ENCODE peak calls at places on chromosome 5, in six cellular contexts. T, N, S, F, U and M are unnamed samples.
A peak's percentile ranks its signal among the peaks of the same experiment; 100 is the strongest.

GRCh38 chr5:175576591-175576990 is 81.3 kb upstream of the HRH2 start:
- DNase-seq in F (no peak), S (no peak), U (no peak), N (no peak), T (no peak), M (no peak)

GRCh38 chr5:128252196-128252595 is 168.6 kb downstream of the SLC12A2 start:
- DNase-seq in N (no peak), U (no peak), T (no peak), F (no peak), S (no peak), M (no peak)

GRCh38 chr5:118578093-118578492 is 410.3 kb downstream of the DTWD2 start:
- DNase-seq in S (no peak), F (no peak), T (no peak), N (no peak), U (no peak), M (no peak)

GRCh38 chr5:92467695-92468094 is 1084.6 kb upstream of the ARRDC3 start:
- DNase-seq in N (no peak), T (no peak), U (no peak), S (no peak), F (no peak), M (no peak)

GRCh38 chr5:146410272-146410671 is 36.9 kb upstream of the TCERG1 start:
- DNase-seq in F (no peak), S (no peak), N (no peak), T (no peak), U (no peak), M (no peak)

GRCh38 chr5:140321796-140322195 is 18.9 kb upstream of the PFDN1 start:
- DNase-seq in N (peak; percentile 86), F (no peak), T (no peak), U (peak; percentile 76), S (no peak), M (no peak)

GRCh38 chr5:171438753-171439152 is 19.3 kb downstream of the FGF18 start:
- DNase-seq in S (no peak), N (no peak), F (no peak), U (no peak), T (no peak), M (no peak)

GRCh38 chr5:79030663-79031480 is 38.6 kb downstream of the DMGDH start:
- DNase-seq in F (no peak), U (no peak), S (no peak), N (no peak), T (no peak), M (no peak)

GRCh38 chr5:36569456-36569855 is 37.0 kb upstream of the SLC1A3 start:
- DNase-seq in N (no peak), U (no peak), F (no peak), T (no peak), S (no peak), M (peak; percentile 54)

GRCh38 chr5:8033261-8033660 is 164.3 kb downstream of the MTRR start:
- DNase-seq in N (no peak), T (no peak), S (no peak), F (no peak), U (no peak), M (no peak)

GRCh38 chr5:110840347-110840960 is 101.6 kb downstream of the SLC25A46 start:
- DNase-seq in U (no peak), S (no peak), T (no peak), F (no peak), N (no peak), M (no peak)

GRCh38 chr5:110844251-110844650 is 105.4 kb downstream of the SLC25A46 start:
- DNase-seq in N (no peak), S (no peak), F (no peak), T (no peak), U (no peak), M (no peak)

GRCh38 chr5:110842948-110843347 is 104.1 kb downstream of the SLC25A46 start:
- DNase-seq in N (no peak), S (no peak), F (no peak), T (no peak), U (no peak), M (no peak)

GRCh38 chr5:110839004-110839403 is 100.2 kb downstream of the SLC25A46 start:
- DNase-seq in T (no peak), F (no peak), S (no peak), U (no peak), N (no peak), M (no peak)

GRCh38 chr5:110841137-110841536 is 102.3 kb downstream of the SLC25A46 start:
- DNase-seq in F (no peak), T (no peak), U (no peak), S (no peak), N (no peak), M (no peak)
- H3K4me1 ChIP-seq in F (no peaks in the 10 kb centered on the region), T (no peaks in the 10 kb centered on the region), U (no peaks in the 10 kb centered on the region), S (no peaks in the 10 kb centered on the region), N (no peaks in the 10 kb centered on the region), M (no peaks in the 10 kb centered on the region)

GRCh38 chr5:159057426-159057825 is 42.3 kb downstream of the EBF1 start:
- DNase-seq in T (no peak), F (no peak), U (no peak), N (no peak), S (no peak), M (no peak)

GRCh38 chr5:159058928-159059636 is 40.6 kb downstream of the EBF1 start:
- DNase-seq in U (no peak), N (no peak), S (no peak), F (no peak), T (no peak), M (no peak)

GRCh38 chr5:159053216-159053615 is 46.5 kb downstream of the EBF1 start:
- DNase-seq in T (no peak), S (no peak), U (no peak), F (no peak), N (no peak), M (no peak)

GRCh38 chr5:159053708-159054107 is 46.0 kb downstream of the EBF1 start:
- DNase-seq in F (no peak), S (no peak), N (no peak), U (no peak), T (no peak), M (no peak)

GRCh38 chr5:159056201-159056600 is 43.5 kb downstream of the EBF1 start:
- DNase-seq in F (no peak), N (no peak), S (no peak), U (no peak), T (no peak), M (no peak)
- H3K4me1 ChIP-seq in F (no peaks in the 10 kb centered on the region), N (peaks cover 36% of the 10 kb centered on the region), S (no peaks in the 10 kb centered on the region), U (peaks cover 35% of the 10 kb centered on the region), T (no peaks in the 10 kb centered on the region), M (peaks cover 8% of the 10 kb centered on the region)

GRCh38 chr5:113264061-113264460 is 170.7 kb downstream of the TSSK1B start:
- DNase-seq in F (no peak), S (no peak), N (no peak), T (no peak), U (no peak), M (no peak)
- H3K4me1 ChIP-seq in F (no peaks in the 10 kb centered on the region), S (no peaks in the 10 kb centered on the region), N (no peaks in the 10 kb centered on the region), T (no peaks in the 10 kb centered on the region), U (peaks cover 30% of the 10 kb centered on the region), M (peaks cover 18% of the 10 kb centered on the region)

DNA sequence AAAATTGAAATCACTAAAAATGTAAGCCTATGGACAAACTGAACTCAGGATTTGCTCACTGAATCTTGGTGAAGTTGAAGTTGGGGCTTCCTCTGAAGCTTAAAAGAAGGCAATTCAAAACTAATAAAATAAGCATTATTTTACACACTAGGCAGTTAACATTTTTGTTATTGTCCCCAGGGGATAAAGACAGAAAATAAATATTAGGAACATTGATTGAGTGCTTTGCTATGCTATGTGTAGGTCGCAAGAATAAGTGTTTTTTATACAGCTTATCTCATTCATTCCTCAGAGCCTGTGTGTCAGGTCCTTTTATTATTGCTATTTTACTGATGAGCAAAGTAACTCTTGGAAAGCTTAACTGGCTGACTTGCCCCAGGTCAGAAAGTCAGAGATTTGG is 82.2 kb downstream of the ZNF608 start:
- DNase-seq in U (no peak), N (no peak), F (no peak), T (no peak), S (no peak), M (no peak)
- H3K4me1 ChIP-seq in U (peaks cover 92% of the 10 kb centered on the region), N (peaks cover 4% of the 10 kb centered on the region), F (peaks cover 2% of the 10 kb centered on the region), T (peaks cover 40% of the 10 kb centered on the region), S (no peaks in the 10 kb centered on the region), M (peaks cover 10% of the 10 kb centered on the region)

DNA sequence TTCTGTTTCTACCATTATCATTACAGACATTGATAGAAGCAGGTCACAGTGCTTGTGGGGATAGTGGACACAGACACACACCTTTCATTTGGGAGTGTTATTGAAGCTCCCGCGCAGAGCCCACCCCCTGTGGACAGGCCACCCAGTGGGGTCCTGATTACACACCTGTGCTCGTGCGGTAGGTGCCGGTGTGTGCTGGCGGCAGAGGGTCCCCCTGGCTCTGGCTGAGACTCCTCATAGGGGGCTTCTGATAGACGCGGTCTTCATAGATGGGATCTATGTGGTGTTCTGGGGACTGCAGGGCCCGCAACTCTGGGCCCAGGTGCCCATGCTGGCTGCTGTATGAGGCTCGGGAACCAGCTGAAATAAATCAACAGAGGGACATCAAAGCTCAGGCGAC is 539.7 kb downstream of the CTNND2 start:
- DNase-seq in U (no peak), S (no peak), N (no peak), F (no peak), T (no peak), M (no peak)
- H3K4me1 ChIP-seq in U (no peaks in the 10 kb centered on the region), S (no peaks in the 10 kb centered on the region), N (no peaks in the 10 kb centered on the region), F (no peaks in the 10 kb centered on the region), T (no peaks in the 10 kb centered on the region), M (peaks cover 2% of the 10 kb centered on the region)

GRCh38 chr5:72252008-72252407 is 68.0 kb downstream of the MRPS27 start:
- DNase-seq in U (no peak), S (no peak), N (no peak), F (no peak), T (no peak), M (no peak)
- H3K4me1 ChIP-seq in U (peaks cover 52% of the 10 kb centered on the region), S (no peaks in the 10 kb centered on the region), N (no peaks in the 10 kb centered on the region), F (no peaks in the 10 kb centered on the region), T (peaks cover 70% of the 10 kb centered on the region), M (peaks cover 3% of the 10 kb centered on the region)

DNA sequence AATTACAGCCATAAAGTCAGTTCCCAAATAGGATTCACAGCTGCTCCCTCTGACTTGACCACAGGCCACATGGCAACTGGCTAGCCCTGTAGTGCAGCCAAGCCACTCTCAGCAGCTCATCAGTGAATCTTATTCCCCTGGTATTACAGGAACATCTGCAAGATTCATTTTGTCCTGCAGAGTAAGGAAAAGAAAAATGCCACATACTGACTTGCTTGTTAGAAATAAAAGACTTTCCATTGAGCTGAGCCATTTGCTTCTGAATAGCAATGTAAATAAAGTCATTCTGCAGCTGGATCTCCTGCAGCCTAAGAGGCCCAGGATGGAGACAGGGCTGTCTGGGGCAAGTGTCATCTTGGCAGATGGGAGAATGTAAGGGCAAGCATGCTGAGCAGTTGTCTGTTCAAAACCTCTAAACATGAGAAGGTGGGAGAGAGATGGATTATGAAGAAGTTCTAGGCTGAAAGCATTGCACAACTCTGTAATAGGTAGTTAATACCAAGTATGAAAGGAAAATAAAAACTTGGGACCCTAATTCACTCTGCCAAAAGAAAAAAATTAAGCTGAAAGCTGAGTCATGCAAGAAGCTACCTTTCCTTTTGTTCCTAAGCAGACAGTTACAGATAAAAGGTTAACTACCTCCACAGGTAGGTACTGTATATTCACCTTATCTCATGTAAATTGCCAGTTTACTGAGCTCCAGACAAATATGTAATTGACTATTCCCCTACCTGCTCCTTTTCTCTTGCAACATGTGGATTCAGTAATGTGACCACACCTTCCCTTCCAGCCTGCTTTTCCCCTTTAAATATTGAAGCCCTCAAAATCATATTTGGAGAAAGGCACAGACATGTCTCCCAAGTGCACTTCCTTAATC is 244.4 kb upstream of the RAI14 start:
- DNase-seq in F (no peak), N (no peak), S (no peak), T (no peak), U (no peak), M (no peak)
- H3K4me1 ChIP-seq in F (no peaks in the 10 kb centered on the region), N (no peaks in the 10 kb centered on the region), S (no peaks in the 10 kb centered on the region), T (peaks cover 19% of the 10 kb centered on the region), U (no peaks in the 10 kb centered on the region), M (no peaks in the 10 kb centered on the region)

GRCh38 chr5:1504617-1505016 is 19.1 kb downstream of the LPCAT1 start:
- DNase-seq in S (peak; percentile 14), F (no peak), N (peak; percentile 79), U (no peak), T (no peak), M (no peak)
- H3K4me1 ChIP-seq in S (peaks cover 23% of the 10 kb centered on the region), F (peaks cover 34% of the 10 kb centered on the region), N (peaks cover 87% of the 10 kb centered on the region), U (peaks cover 39% of the 10 kb centered on the region), T (no peaks in the 10 kb centered on the region), M (peaks cover 16% of the 10 kb centered on the region)